ENCODE peak calls at places on chromosome 18, in four cellular contexts. L is K562, Q is GM12878, T is SK-N-SH. H is an unnamed sample.

GRCh38 chr18:79789901-79790885 is 7.5 kb upstream of the KCNG2 start:
- DNase-seq in L (no peak), Q (no peak), T (no peak), H (no peak)

GRCh38 chr18:52345428-52345827 is 5.4 kb downstream of the DCC start:
- DNase-seq in L (no peak), Q (no peak), T (no peak), H (no peak)

GRCh38 chr18:12839057-12839525 is 44.9 kb downstream of the PTPN2 start:
- DNase-seq in L (no peak), Q (peak), T (no peak), H (no peak)

GRCh38 chr18:3947383-3947782 is 497.4 kb downstream of the TGIF1 start:
- DNase-seq in L (no peak), Q (no peak), T (no peak), H (no peak)

GRCh38 chr18:2916184-2916583 is 69.4 kb downstream of the EMILIN2 start:
- DNase-seq in L (no peak), Q (no peak), T (no peak), H (no peak)

GRCh38 chr18:69947361-69948106 is at the start of gene CD226:
- DNase-seq in L (no peak), Q (no peak), T (no peak), H (no peak)

GRCh38 chr18:12946549-12947354 is 1.1 kb upstream of the SEH1L start:
- DNase-seq in L (peak), Q (no peak), T (peak), H (no peak)

GRCh38 chr18:44325903-44326650 is 354.6 kb upstream of the SETBP1 start:
- DNase-seq in L (peak), Q (no peak), T (peak), H (peak)

GRCh38 chr18:56386856-56387255 is 251.5 kb downstream of the TXNL1 start:
- DNase-seq in L (no peak), Q (no peak), T (no peak), H (no peak)

GRCh38 chr18:45008694-45009372 is 328.1 kb downstream of the SETBP1 start:
- DNase-seq in L (no peak), Q (no peak), T (no peak), H (no peak)

GRCh38 chr18:28095041-28095440 is 81.9 kb downstream of the CDH2 start:
- DNase-seq in L (no peak), Q (no peak), T (no peak), H (no peak)

GRCh38 chr18:76589309-76589708 is 94.3 kb upstream of the ZNF516 start:
- DNase-seq in L (no peak), Q (no peak), T (no peak), H (no peak)

GRCh38 chr18:2985628-2986027 is 27.3 kb downstream of the LPIN2 start:
- DNase-seq in L (peak), Q (no peak), T (no peak), H (no peak)

GRCh38 chr18:57150828-57151227 is 3.9 kb downstream of the BOD1L2 start:
- DNase-seq in L (no peak), Q (no peak), T (peak), H (peak)

GRCh38 chr18:7147399-7147798 is 29.8 kb upstream of the LAMA1 start:
- DNase-seq in L (no peak), Q (no peak), T (no peak), H (no peak)

GRCh38 chr18:79933765-79934164 is 17.7 kb downstream of the SLC66A2 start:
- DNase-seq in L (no peak), Q (no peak), T (no peak), H (no peak)

GRCh38 chr18:70289351-70290330 is 796 bp downstream of the SOCS6 start:
- DNase-seq in L (peak), Q (no peak), T (peak), H (no peak)

GRCh38 chr18:52054301-52054700 is 285.7 kb upstream of the DCC start:
- DNase-seq in L (no peak), Q (no peak), T (no peak), H (no peak)

GRCh38 chr18:55509631-55510372 is 78.2 kb downstream of the TCF4 start:
- DNase-seq in L (no peak), Q (peak), T (no peak), H (no peak)

GRCh38 chr18:44740000-44740399 is 59.3 kb downstream of the SETBP1 start:
- DNase-seq in L (no peak), Q (no peak), T (no peak), H (no peak)

GRCh38 chr18:28183418-28184078 is 6.6 kb upstream of the CDH2 start:
- DNase-seq in L (no peak), Q (no peak), T (no peak), H (no peak)

GRCh38 chr18:65206551-65207260 is 544.1 kb upstream of the CDH7 start:
- DNase-seq in L (no peak), Q (no peak), T (no peak), H (no peak)

GRCh38 chr18:62944454-62944853 is 229.1 kb downstream of the PHLPP1 start:
- DNase-seq in L (no peak), Q (no peak), T (peak), H (no peak)

GRCh38 chr18:45073556-45073955 is 392.9 kb downstream of the SETBP1 start:
- DNase-seq in L (no peak), Q (no peak), T (no peak), H (no peak)

GRCh38 chr18:49250819-49251388 is 209.5 kb downstream of the DYM start:
- DNase-seq in L (no peak), Q (no peak), T (peak), H (no peak)

GRCh38 chr18:50193796-50194622 is 938 bp downstream of the MYO5B start:
- DNase-seq in L (no peak), Q (no peak), T (no peak), H (no peak)

GRCh38 chr18:70553245-70553960 is 264.6 kb downstream of the SOCS6 start:
- DNase-seq in L (no peak), Q (no peak), T (peak), H (no peak)

GRCh38 chr18:74126684-74127482 is 20.8 kb downstream of the FBXO15 start:
- DNase-seq in L (no peak), Q (no peak), T (no peak), H (no peak)

GRCh38 chr18:35962320-35962719 is 10.2 kb upstream of the RMP24 start:
- DNase-seq in L (no peak), Q (no peak), T (no peak), H (no peak)

GRCh38 chr18:25826823-25827617 is 263.4 kb downstream of the SS18 start:
- DNase-seq in L (no peak), Q (no peak), T (no peak), H (no peak)

GRCh38 chr18:70337139-70337972 is 48.5 kb downstream of the SOCS6 start:
- DNase-seq in L (peak), Q (no peak), T (no peak), H (peak)

GRCh38 chr18:28802546-28802945 is 625.6 kb upstream of the CDH2 start:
- DNase-seq in L (no peak), Q (no peak), T (no peak), H (no peak)

GRCh38 chr18:3604260-3604625 is 154.3 kb downstream of the TGIF1 start:
- DNase-seq in L (no peak), Q (no peak), T (no peak), H (no peak)

GRCh38 chr18:1353025-1353424 is 448.4 kb downstream of the ADCYAP1 start:
- DNase-seq in L (no peak), Q (no peak), T (no peak), H (no peak)
- TF ChIP-seq NRF1 in L (no peak), Q (no peak), T (no peak), H (no peak)

GRCh38 chr18:61898576-61899205 is 5.9 kb upstream of the RNF152 start:
- DNase-seq in L (no peak), Q (no peak), T (no peak), H (no peak)
- TF ChIP-seq NRF1 in L (no peak), Q (no peak), T (no peak), H (no peak)

DNA sequence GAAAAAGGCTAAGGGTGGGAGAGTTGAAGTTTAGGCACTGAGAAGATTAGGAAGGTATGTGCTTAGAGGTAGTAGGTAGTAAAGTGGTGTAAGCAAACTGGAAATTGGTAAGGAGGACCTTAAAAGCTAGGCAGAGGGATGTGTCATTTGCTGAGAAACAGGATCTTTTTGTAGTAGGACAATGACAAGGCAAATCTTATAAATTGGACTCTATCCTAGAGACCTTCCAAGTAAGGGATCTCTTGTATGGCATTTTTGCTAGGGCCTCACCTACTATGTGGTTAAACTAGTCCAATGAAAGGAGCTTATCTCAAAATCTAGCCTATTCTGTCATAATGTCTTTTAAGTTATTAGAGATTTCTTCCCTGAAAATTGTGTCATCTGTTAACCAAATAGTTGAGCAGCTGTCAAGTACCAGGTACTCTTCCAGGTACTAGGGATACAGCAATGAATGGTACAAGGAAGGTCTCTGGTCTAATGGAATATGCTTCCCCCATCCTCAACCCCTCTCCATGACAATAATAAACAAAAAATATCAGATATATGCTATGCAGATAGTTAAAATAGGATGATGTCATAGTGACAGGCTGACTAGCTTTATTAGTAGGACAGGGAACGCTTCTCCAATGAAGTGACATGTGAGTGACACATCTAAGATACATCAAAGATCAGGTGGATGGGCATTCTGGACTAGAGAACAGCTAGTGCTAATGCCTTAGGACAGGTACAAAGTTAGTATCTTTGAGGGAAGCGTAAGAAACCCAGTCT is 17.7 kb downstream of the RIOK3 start:
- DNase-seq in L (no peak), Q (no peak), T (no peak), H (no peak)
- TF ChIP-seq NRF1 in L (no peak), Q (no peak), T (no peak), H (no peak)

GRCh38 chr18:5744659-5745058 is 150.7 kb downstream of the TMEM200C start:
- DNase-seq in L (no peak), Q (no peak), T (no peak), H (no peak)

GRCh38 chr18:5747678-5748077 is 147.6 kb downstream of the TMEM200C start:
- DNase-seq in L (no peak), Q (no peak), T (no peak), H (no peak)

DNA sequence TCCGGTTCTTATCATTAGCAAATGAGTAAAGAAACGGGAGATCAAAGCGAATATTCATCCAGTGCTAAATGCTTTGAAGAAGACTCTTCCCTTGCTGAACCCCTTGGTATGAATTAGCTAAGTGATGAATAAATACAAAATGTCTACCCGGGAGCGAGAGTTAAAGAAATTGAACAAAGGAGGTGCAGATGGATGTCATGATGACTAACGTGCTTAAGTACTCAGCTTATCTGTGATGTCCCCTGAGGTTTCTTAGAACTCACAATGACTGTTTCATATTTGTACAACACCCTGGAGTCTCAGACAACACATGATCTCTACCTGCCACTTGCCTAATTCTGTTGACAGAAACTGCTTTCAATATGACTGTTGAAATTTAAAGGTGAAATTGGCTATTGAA is 148.5 kb downstream of the TMEM200C start:
- DNase-seq in L (no peak), Q (no peak), T (no peak), H (no peak)
- TF ChIP-seq NRF1 in L (no peak), Q (no peak), T (no peak), H (no peak)

DNA sequence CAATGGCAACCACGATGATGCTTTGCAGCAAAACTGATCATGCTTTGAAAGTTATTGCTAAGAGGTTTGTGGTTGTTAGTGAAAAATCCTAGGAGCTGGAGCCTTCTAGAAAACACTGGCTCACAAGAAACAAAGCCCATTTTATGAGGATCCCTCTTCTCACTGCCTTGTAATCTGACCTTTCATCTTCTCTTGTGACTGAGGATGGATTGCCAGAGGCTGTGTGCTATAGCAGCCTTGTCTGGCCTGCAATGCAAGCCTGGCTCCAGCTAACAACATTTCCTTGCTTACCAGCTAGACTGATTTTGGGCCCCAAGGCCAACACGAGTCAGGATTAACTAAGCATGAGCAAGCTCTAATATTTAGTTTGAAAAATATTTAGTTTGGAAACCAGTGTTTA is 13.1 kb downstream of the PIEZO2 start:
- DNase-seq in L (no peak), Q (no peak), T (no peak), H (no peak)
- TF ChIP-seq NRF1 in L (no peak), Q (no peak), T (no peak), H (no peak)

GRCh38 chr18:43195421-43195820 is 79.9 kb upstream of the RIT2 start:
- DNase-seq in L (no peak), Q (no peak), T (no peak), H (no peak)

GRCh38 chr18:43193336-43193735 is 77.9 kb upstream of the RIT2 start:
- DNase-seq in L (no peak), Q (no peak), T (no peak), H (no peak)

DNA sequence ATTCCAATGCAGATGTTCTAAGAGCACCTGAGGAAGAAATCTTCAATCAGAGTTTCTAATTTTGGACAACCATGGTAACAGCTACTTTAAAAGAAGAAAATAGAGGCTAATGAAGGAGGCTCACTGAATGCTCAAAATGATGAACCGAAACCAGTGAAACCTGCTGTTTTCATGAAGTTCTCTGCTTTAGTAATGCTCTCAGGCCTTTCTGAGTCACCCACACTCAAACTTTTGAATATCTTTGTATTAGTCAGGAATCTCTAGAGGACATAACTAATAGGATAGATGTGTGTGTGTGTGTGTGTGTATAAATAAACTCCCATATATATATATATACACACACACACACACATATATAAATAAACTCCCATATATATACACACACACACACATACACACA is 76.9 kb upstream of the RIT2 start:
- DNase-seq in L (no peak), Q (no peak), T (no peak), H (no peak)
- TF ChIP-seq NRF1 in L (no peak), Q (no peak), T (no peak), H (no peak)